ENCODE peak calls at places on chromosomes 2 and 18, in ten cellular contexts. E is tibial artery; A is Peyer's patch; G is astrocyte; S is A549; D is CD8-positive, alpha-beta T cell; Z is fibroblast of lung; H is breast epithelium; R is GM12878; W is transverse colon. Q is an unnamed sample.

GRCh38 chr2:46909771-46910419 is 5.7 kb downstream of the MCFD2 start:
- DNase-seq in H (no peak), R (peak), G (peak), D (no peak), A (peak), Z (peak), S (peak), E (no peak), W (peak), Q (peak)

GRCh38 chr18:23618862-23619387 is 32.6 kb upstream of the NPC1 start:
- DNase-seq in D (no peak), W (no peak), S (no peak), G (no peak), R (peak), H (no peak), Z (no peak), E (no peak), A (peak), Q (peak)

GRCh38 chr2:65880451-65880850 is 448.1 kb upstream of the SPRED2 start:
- DNase-seq in Z (no peak), D (no peak), E (no peak), H (no peak), W (no peak), R (no peak), A (no peak), G (no peak), S (no peak), Q (no peak)

GRCh38 chr2:118569876-118570535 is 277.4 kb downstream of the EN1 start:
- DNase-seq in R (no peak), E (no peak), H (no peak), Z (no peak), S (no peak), W (no peak), G (no peak), A (no peak), D (no peak), Q (no peak)

GRCh38 chr2:124323321-124323720 is 298.2 kb downstream of the CNTNAP5 start:
- DNase-seq in D (no peak), H (no peak), Z (peak), W (no peak), G (no peak), R (no peak), A (no peak), S (no peak), E (no peak), Q (peak)

GRCh38 chr2:237199082-237199481 is 113.4 kb downstream of the COPS8 start:
- DNase-seq in D (no peak), G (peak), Z (peak), W (no peak), S (no peak), H (no peak), A (no peak), R (no peak), E (no peak), Q (no peak)

GRCh38 chr2:200171761-200172482 is 134.6 kb upstream of the SPATS2L start:
- DNase-seq in R (no peak), E (no peak), D (no peak), A (no peak), W (no peak), H (no peak), G (peak), S (no peak), Z (peak), Q (peak)

GRCh38 chr18:41532344-41533086 is 422.5 kb upstream of the PIK3C3 start:
- DNase-seq in H (no peak), E (no peak), W (no peak), R (no peak), D (no peak), S (no peak), Z (peak), G (no peak), A (no peak), Q (peak)

GRCh38 chr18:58682429-58683069 is 11.3 kb downstream of the MALT1 start:
- DNase-seq in W (peak), D (no peak), H (peak), Z (peak), G (peak), S (no peak), A (peak), R (no peak), E (no peak), Q (peak)

GRCh38 chr2:71223767-71224333 is 3.1 kb downstream of the PAIP2B start:
- DNase-seq in G (peak), S (peak), R (no peak), A (peak), H (peak), Z (peak), D (no peak), E (no peak), W (peak), Q (peak)

GRCh38 chr2:38095996-38096861 is 20.3 kb upstream of the CYP1B1 start:
- DNase-seq in Z (no peak), H (no peak), G (no peak), D (no peak), E (no peak), A (no peak), R (no peak), W (no peak), S (no peak), Q (peak)

GRCh38 chr2:234269769-234270204 is 219.3 kb downstream of the SPP2 start:
- DNase-seq in G (no peak), W (peak), R (no peak), A (no peak), E (no peak), S (no peak), H (no peak), D (no peak), Z (peak), Q (no peak)

GRCh38 chr2:44107086-44107740 is 61.5 kb upstream of the PPM1B start:
- DNase-seq in Z (no peak), R (peak), D (no peak), E (no peak), H (no peak), A (no peak), W (no peak), S (no peak), G (no peak), Q (no peak)

GRCh38 chr2:588041-588645 is 89.1 kb downstream of the TMEM18 start:
- DNase-seq in W (no peak), G (no peak), A (no peak), D (no peak), R (no peak), E (no peak), S (no peak), Z (no peak), H (no peak), Q (no peak)

GRCh38 chr2:102604754-102605153 is 14.6 kb upstream of the SLC9A2 start:
- DNase-seq in D (no peak), R (no peak), W (peak), H (no peak), G (no peak), A (no peak), S (no peak), E (no peak), Z (no peak), Q (no peak)

GRCh38 chr2:241511091-241511741 is 2.8 kb upstream of the STK25 start:
- DNase-seq in A (no peak), R (no peak), H (no peak), S (no peak), G (no peak), Z (no peak), E (no peak), W (no peak), D (no peak), Q (no peak)

GRCh38 chr2:241507430-241508239 is 749 bp downstream of the STK25 start:
- DNase-seq in G (no peak), E (peak), R (no peak), W (peak), S (peak), A (peak), D (peak), H (no peak), Z (peak), Q (peak)

GRCh38 chr2:241508510-241509407 is at the start of gene STK25:
- DNase-seq in D (peak), Z (peak), H (peak), W (peak), A (peak), R (peak), S (peak), E (peak), G (peak), Q (peak)

GRCh38 chr2:241508240-241508509 is 209 bp downstream of the STK25 start:
- DNase-seq in H (no peak), A (no peak), G (no peak), Z (no peak), S (no peak), E (peak), W (no peak), R (no peak), D (no peak), Q (no peak)

GRCh38 chr2:241509408-241509784 is 1.0 kb upstream of the STK25 start:
- DNase-seq in D (no peak), S (no peak), G (no peak), R (no peak), Z (no peak), E (no peak), A (no peak), H (no peak), W (no peak), Q (no peak)
- H3K27ac ChIP-seq in D (peak), S (peak), G (no peak), R (no peak), Z (no peak), E (no peak), A (no peak), H (no peak), W (peak), Q (no peak)

GRCh38 chr18:63253428-63254372 is 65.9 kb downstream of the BCL2 start:
- DNase-seq in H (no peak), A (no peak), Z (peak), D (no peak), R (no peak), E (no peak), G (peak), S (no peak), W (no peak), Q (no peak)
- H3K4me3 ChIP-seq in H (no peak), A (no peak), Z (peak), D (no peak), R (peak), E (peak), G (no peak), S (no peak), W (no peak), Q (no peak)

DNA sequence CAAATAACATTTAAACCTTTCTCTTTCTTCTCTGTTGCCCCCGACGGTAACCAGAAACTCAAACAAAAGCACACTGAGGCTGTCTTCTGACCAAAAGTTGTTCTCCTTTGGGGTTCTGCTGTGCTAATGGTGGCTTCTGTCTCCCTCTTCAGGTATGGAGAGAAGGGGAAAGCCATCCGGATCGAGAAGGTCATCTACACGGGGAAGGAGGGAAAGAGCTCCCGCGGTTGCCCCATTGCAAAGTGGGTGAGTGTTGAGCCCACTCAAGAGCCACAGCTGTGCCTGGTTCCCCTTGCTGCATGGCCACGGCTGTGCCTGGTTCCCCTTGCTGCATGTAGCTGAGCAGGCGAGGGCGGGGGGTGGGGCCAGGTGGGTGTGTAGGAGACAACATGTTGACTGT is 67.4 kb downstream of the BOLA3 start:
- DNase-seq in Z (peak), S (no peak), D (no peak), A (no peak), G (no peak), W (no peak), R (no peak), E (no peak), H (no peak), Q (no peak)
- H3K27ac ChIP-seq in Z (no peak), S (no peak), D (no peak), A (no peak), G (no peak), W (peak), R (peak), E (no peak), H (no peak), Q (no peak)

GRCh38 chr2:9741110-9741509 is 102.2 kb upstream of the TAF1B start:
- DNase-seq in Z (no peak), D (no peak), H (no peak), W (no peak), G (peak), E (no peak), A (no peak), R (no peak), S (no peak), Q (no peak)
- H3K4me3 ChIP-seq in Z (no peak), D (no peak), H (no peak), W (no peak), G (no peak), E (no peak), A (no peak), R (no peak), S (no peak), Q (no peak)